ENCODE peak calls at places on chromosomes 13 and 19, in four cellular contexts. B is HFF-Myc, P is AG10803, V is brain microvascular endothelial cell. H is an unnamed sample.

GRCh38 chr13:99871249-99871898 is 100.2 kb downstream of the ZIC5 start:
- DNase-seq in B (no peak), P (no peak), V (no peak), H (no peak)

GRCh38 chr19:15869109-15869555 is 28.7 kb downstream of the CYP4F2 start:
- DNase-seq in B (no peak), P (peak), V (peak), H (peak)

GRCh38 chr19:53594811-53595509 is 36.8 kb upstream of the DPRX start:
- DNase-seq in B (no peak), P (no peak), V (no peak), H (no peak)

GRCh38 chr13:39379667-39380655 is 223.0 kb downstream of the LHFPL6 start:
- DNase-seq in B (no peak), P (peak), V (no peak), H (no peak)

GRCh38 chr13:84439108-84439507 is 556.8 kb upstream of the SLITRK1 start:
- DNase-seq in B (no peak), P (peak), V (no peak), H (no peak)

GRCh38 chr19:6217752-6218403 is 61.9 kb downstream of the MLLT1 start:
- DNase-seq in B (no peak), P (no peak), V (no peak), H (no peak)

GRCh38 chr13:45137501-45137880 is 17.2 kb downstream of the GTF2F2 start:
- DNase-seq in B (no peak), P (no peak), V (no peak), H (no peak)

GRCh38 chr13:99352351-99353271 is 45.4 kb upstream of the GPR183 start:
- DNase-seq in B (no peak), P (no peak), V (no peak), H (no peak)

GRCh38 chr19:2785244-2786000 is at the start of gene THOP1:
- DNase-seq in B (peak), P (peak), V (peak), H (peak)

GRCh38 chr19:44951179-44952159 is 3.7 kb upstream of the CLPTM1 start:
- DNase-seq in B (peak), P (peak), V (peak), H (peak)

GRCh38 chr19:56905616-56906015 is 65.1 kb upstream of the PEG3 start:
- DNase-seq in B (no peak), P (no peak), V (no peak), H (no peak)

GRCh38 chr19:17553256-17553655 is 2.2 kb upstream of the COLGALT1 start:
- DNase-seq in B (peak), P (peak), V (peak), H (no peak)

GRCh38 chr13:98216135-98216565 is 39.1 kb upstream of the RNF113B start:
- DNase-seq in B (peak), P (peak), V (peak), H (no peak)

GRCh38 chr13:37326319-37326718 is 220.9 kb upstream of the CSNK1A1L start:
- DNase-seq in B (no peak), P (peak), V (no peak), H (no peak)

GRCh38 chr19:41696402-41697197 is 8.5 kb upstream of the CEACAM7 start:
- DNase-seq in B (no peak), P (no peak), V (no peak), H (peak)

GRCh38 chr19:41882568-41883462 is at the start of gene ARHGEF1:
- DNase-seq in B (no peak), P (peak), V (no peak), H (no peak)

GRCh38 chr19:38674388-38675133 is 27.1 kb downstream of the ACTN4 start:
- DNase-seq in B (no peak), P (peak), V (no peak), H (no peak)

GRCh38 chr19:32200312-32201038 is 144.9 kb upstream of the ZNF507 start:
- DNase-seq in B (no peak), P (no peak), V (no peak), H (no peak)

GRCh38 chr13:38166121-38166520 is 183.5 kb upstream of the UFM1 start:
- DNase-seq in B (no peak), P (peak), V (peak), H (no peak)

GRCh38 chr19:43774103-43774939 is 6.5 kb downstream of the KCNN4 start:
- DNase-seq in B (no peak), P (peak), V (peak), H (no peak)

GRCh38 chr13:73268306-73268705 is 209.5 kb downstream of the KLF5 start:
- DNase-seq in B (no peak), P (peak), V (peak), H (no peak)

GRCh38 chr19:36837902-36838783 is at the start of gene ZNF790:
- DNase-seq in B (peak), P (peak), V (peak), H (no peak)

GRCh38 chr19:45976180-45976579 is 2.5 kb upstream of the NOVA2 start:
- DNase-seq in B (no peak), P (no peak), V (peak), H (no peak)

GRCh38 chr19:35622750-35623149 is 6.1 kb upstream of the RBM42 start:
- DNase-seq in B (no peak), P (no peak), V (no peak), H (no peak)

GRCh38 chr19:45730389-45731288 is at the start of gene FBXO46:
- DNase-seq in B (peak), P (peak), V (peak), H (peak)

GRCh38 chr19:2488942-2489731 is 13.2 kb downstream of the GADD45B start:
- DNase-seq in B (no peak), P (peak), V (no peak), H (no peak)

GRCh38 chr13:36432106-36432544 is at the start of gene CCNA1:
- DNase-seq in B (no peak), P (no peak), V (no peak), H (no peak)

GRCh38 chr13:28964052-28964451 is 143.9 kb downstream of the MTUS2 start:
- DNase-seq in B (no peak), P (no peak), V (no peak), H (no peak)

GRCh38 chr13:102697929-102698648 is 3.2 kb upstream of the METTL21C start:
- DNase-seq in B (no peak), P (no peak), V (peak), H (no peak)

GRCh38 chr13:27183561-27184147 is 12.0 kb upstream of the USP12 start:
- DNase-seq in B (no peak), P (peak), V (no peak), H (no peak)

GRCh38 chr19:10815969-10816635 is 19.9 kb downstream of the TMED1 start:
- DNase-seq in B (no peak), P (peak), V (no peak), H (no peak)

GRCh38 chr13:22837980-22838615 is 342.7 kb upstream of the SGCG start:
- DNase-seq in B (no peak), P (no peak), V (no peak), H (no peak)
- H3K4me3 ChIP-seq in B (no peak), P (peak), V (peak), H (no peak)

GRCh38 chr19:47573076-47574026 is at the start of gene ZNF541:
- DNase-seq in B (no peak), P (peak), V (no peak), H (no peak)
- H3K4me3 ChIP-seq in B (peak), P (peak), V (peak), H (no peak)

DNA sequence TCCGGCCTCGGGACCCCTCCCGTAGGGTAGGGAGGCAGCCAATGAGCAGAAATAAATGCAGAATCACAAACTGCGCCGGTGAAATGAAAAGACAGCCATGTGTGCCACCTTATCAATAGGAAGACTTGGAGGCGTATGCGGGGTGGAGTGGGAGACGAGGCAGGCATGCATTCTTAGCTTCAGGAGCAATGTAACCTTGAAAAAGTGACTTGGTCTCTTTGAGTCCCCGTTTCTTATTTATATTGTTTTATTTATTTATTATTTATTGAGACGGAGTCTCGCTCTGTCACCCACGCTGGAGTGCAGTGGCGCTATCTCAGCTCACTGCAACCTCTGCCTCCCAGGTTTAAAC is 16.0 kb downstream of the SSC5D start:
- DNase-seq in B (no peak), P (no peak), V (no peak), H (no peak)
- H3K4me3 ChIP-seq in B (no peak), P (no peak), V (no peak), H (peak)

DNA sequence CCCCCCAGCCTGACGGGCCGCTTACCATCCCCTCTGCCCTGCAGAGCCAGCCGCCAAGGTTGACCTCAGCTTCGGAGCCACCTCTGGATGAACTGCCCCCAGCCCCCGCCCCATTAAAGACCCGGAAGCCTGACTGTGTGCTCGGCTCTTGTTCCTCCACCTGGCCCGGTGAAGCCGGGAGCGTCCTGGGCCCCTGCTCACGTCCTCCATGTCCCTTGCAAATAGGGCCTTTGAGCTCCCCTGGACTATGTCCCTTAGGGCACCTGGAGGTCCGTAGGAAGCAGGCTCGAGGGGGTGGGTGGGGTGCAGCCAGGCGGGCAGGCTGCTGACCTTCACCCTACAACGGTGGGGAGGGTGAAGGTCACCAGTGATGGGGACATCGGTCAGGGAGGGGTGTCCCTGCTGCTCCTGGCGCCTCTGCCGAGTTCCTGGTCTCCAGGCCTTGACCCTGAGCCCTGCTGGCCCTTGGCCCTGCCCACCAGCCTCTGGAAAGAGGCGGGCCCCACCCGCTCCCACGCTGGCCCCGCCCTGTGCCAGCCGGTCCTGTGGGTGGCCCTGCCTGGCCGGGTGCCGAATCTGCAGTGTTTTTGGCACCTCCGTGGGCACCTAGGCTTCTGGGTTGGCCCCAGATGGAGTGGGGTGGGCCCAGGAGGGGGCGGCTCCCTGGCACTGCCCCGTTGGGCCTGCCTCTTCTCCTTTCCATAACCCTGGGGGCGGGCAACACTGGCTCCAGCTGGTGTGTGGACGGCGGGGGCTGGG is 3.3 kb downstream of the ATP5F1D start:
- DNase-seq in B (no peak), P (no peak), V (no peak), H (no peak)
- H3K4me3 ChIP-seq in B (peak), P (peak), V (no peak), H (no peak)

H was measured in Jurkat, Clone E6-1.